ENCODE peak calls at places on chromosome 7, in seven cellular contexts. T is naive thymus-derived CD4-positive, alpha-beta T cell; J is ACHN; L is heart right ventricle; Q is NCI-H2081; O is activated naive CD8-positive, alpha-beta T cell treated with anti-CD3 and anti-CD28 coated beads for 36 hours; D is activated naive CD4-positive, alpha-beta T cell. G is an unnamed sample.

GRCh38 chr7:114255404-114255841 is 159.2 kb upstream of the FOXP2 start:
- DNase-seq in T (no peak), J (no peak), L (no peak), Q (no peak), O (no peak), D (no peak), G (no peak)

GRCh38 chr7:114925443-114925842 is 3.5 kb downstream of the MDFIC start:
- DNase-seq in T (no peak), J (no peak), L (no peak), Q (no peak), O (no peak), D (no peak), G (no peak)

GRCh38 chr7:137771679-137772078 is 75.1 kb downstream of the DGKI start:
- DNase-seq in T (no peak), J (no peak), L (no peak), Q (no peak), O (no peak), D (no peak), G (no peak)

GRCh38 chr7:66377714-66378113 is 172.6 kb downstream of the TPST1 start:
- DNase-seq in T (no peak), J (no peak), L (no peak), Q (no peak), O (no peak), D (no peak), G (no peak)

GRCh38 chr7:157640144-157640543 is 303.3 kb downstream of the DNAJB6 start:
- DNase-seq in T (no peak), J (no peak), L (no peak), Q (no peak), O (no peak), D (no peak), G (no peak)

GRCh38 chr7:121372376-121373024 is 23.6 kb downstream of the FAM3C start:
- DNase-seq in T (no peak), J (no peak), L (no peak), Q (peak), O (no peak), D (no peak), G (no peak)

GRCh38 chr7:80659120-80660055 is 20.9 kb downstream of the CD36 start:
- DNase-seq in T (no peak), J (peak), L (no peak), Q (peak), O (no peak), D (no peak), G (no peak)

GRCh38 chr7:194996-195829 is 2.8 kb downstream of the FAM20C start:
- DNase-seq in T (no peak), J (no peak), L (peak), Q (no peak), O (no peak), D (no peak), G (no peak)

GRCh38 chr7:111145472-111145871 is 54.5 kb downstream of the LRRN3 start:
- DNase-seq in T (no peak), J (no peak), L (no peak), Q (no peak), O (no peak), D (no peak), G (no peak)

GRCh38 chr7:131897016-131897789 is 340.8 kb upstream of the PODXL start:
- DNase-seq in T (no peak), J (peak), L (no peak), Q (peak), O (no peak), D (no peak), G (no peak)

GRCh38 chr7:318476-319266 is 28.7 kb downstream of the FOXL3 start:
- DNase-seq in T (no peak), J (no peak), L (peak), Q (no peak), O (no peak), D (no peak), G (no peak)

GRCh38 chr7:42035205-42035604 is 201.8 kb downstream of the GLI3 start:
- DNase-seq in T (no peak), J (no peak), L (no peak), Q (no peak), O (no peak), D (no peak), G (no peak)

GRCh38 chr7:122965306-122965705 is 30.2 kb downstream of the TAS2R16 start:
- DNase-seq in T (no peak), J (no peak), L (no peak), Q (peak), O (no peak), D (no peak), G (no peak)

GRCh38 chr7:47470567-47471357 is 111.1 kb downstream of the TNS3 start:
- DNase-seq in T (no peak), J (peak), L (no peak), Q (peak), O (no peak), D (no peak), G (no peak)

GRCh38 chr7:31603076-31603475 is 83.9 kb upstream of the PPP1R17 start:
- DNase-seq in T (no peak), J (no peak), L (no peak), Q (peak), O (no peak), D (no peak), G (no peak)

GRCh38 chr7:155369-156000 is 36.9 kb upstream of the FAM20C start:
- DNase-seq in T (no peak), J (peak), L (no peak), Q (no peak), O (no peak), D (no peak), G (no peak)

GRCh38 chr7:129494041-129494440 is 8.3 kb upstream of the SMKR1 start:
- DNase-seq in T (no peak), J (no peak), L (no peak), Q (no peak), O (no peak), D (no peak), G (peak)

GRCh38 chr7:80014507-80014906 is 120.1 kb upstream of the GNAI1 start:
- DNase-seq in T (no peak), J (peak), L (no peak), Q (no peak), O (no peak), D (no peak), G (no peak)

GRCh38 chr7:65832281-65832680 is 40.6 kb upstream of the VKORC1L1 start:
- DNase-seq in T (no peak), J (peak), L (no peak), Q (no peak), O (no peak), D (no peak), G (no peak)

GRCh38 chr7:37062460-37062859 is 338.2 kb upstream of the AOAH start:
- DNase-seq in T (no peak), J (no peak), L (no peak), Q (no peak), O (no peak), D (no peak), G (no peak)

GRCh38 chr7:111660478-111660877 is 98.2 kb upstream of the IMMP2L start:
- DNase-seq in T (no peak), J (no peak), L (no peak), Q (no peak), O (no peak), D (no peak), G (no peak)

GRCh38 chr7:37663693-37664092 is 19.9 kb upstream of the GPR141 start:
- DNase-seq in T (no peak), J (no peak), L (no peak), Q (no peak), O (no peak), D (no peak), G (no peak)

GRCh38 chr7:24911213-24911603 is 68.8 kb downstream of the OSBPL3 start:
- DNase-seq in T (peak), J (no peak), L (no peak), Q (no peak), O (no peak), D (no peak), G (peak)

GRCh38 chr7:133984023-133984422 is 143.1 kb upstream of the LRGUK start:
- DNase-seq in T (no peak), J (no peak), L (no peak), Q (peak), O (no peak), D (no peak), G (no peak)

GRCh38 chr7:88759216-88759955 is at the start of gene ZNF804B:
- DNase-seq in T (no peak), J (no peak), L (peak), Q (peak), O (peak), D (no peak), G (no peak)

GRCh38 chr7:18020138-18020715 is 7.4 kb downstream of the PRPS1L1 start:
- DNase-seq in T (no peak), J (no peak), L (no peak), Q (no peak), O (no peak), D (no peak), G (no peak)

GRCh38 chr7:87398441-87398840 is 53.0 kb downstream of the CROT start:
- DNase-seq in T (no peak), J (peak), L (no peak), Q (no peak), O (no peak), D (no peak), G (no peak)

GRCh38 chr7:157602156-157602555 is 265.4 kb downstream of the DNAJB6 start:
- DNase-seq in T (no peak), J (no peak), L (no peak), Q (no peak), O (no peak), D (no peak), G (no peak)

GRCh38 chr7:137925091-137925490 is 76.8 kb downstream of the CREB3L2 start:
- DNase-seq in T (no peak), J (no peak), L (no peak), Q (no peak), O (no peak), D (no peak), G (no peak)

GRCh38 chr7:88442417-88442816 is 135.7 kb upstream of the STEAP4 start:
- DNase-seq in T (no peak), J (no peak), L (no peak), Q (no peak), O (no peak), D (no peak), G (no peak)

GRCh38 chr7:157683251-157684156 is 346.7 kb downstream of the DNAJB6 start:
- DNase-seq in T (no peak), J (no peak), L (no peak), Q (no peak), O (no peak), D (no peak), G (no peak)

GRCh38 chr7:117682681-117683385 is 190.4 kb downstream of the CTTNBP2 start:
- DNase-seq in T (no peak), J (no peak), L (no peak), Q (no peak), O (no peak), D (no peak), G (no peak)

GRCh38 chr7:128455556-128456254 is at the start of gene HILPDA:
- DNase-seq in T (peak), J (peak), L (peak), Q (peak), O (peak), D (peak), G (peak)

GRCh38 chr7:157501576-157501975 is 164.8 kb downstream of the DNAJB6 start:
- DNase-seq in T (no peak), J (no peak), L (no peak), Q (no peak), O (no peak), D (no peak), G (peak)

GRCh38 chr7:1569440-1569832 is 396 bp downstream of the PSMG3 start:
- DNase-seq in T (no peak), J (peak), L (no peak), Q (no peak), O (no peak), D (no peak), G (no peak)

GRCh38 chr7:29562307-29562706 is 1.3 kb upstream of the PRR15 start:
- DNase-seq in T (no peak), J (no peak), L (no peak), Q (no peak), O (no peak), D (no peak), G (no peak)

GRCh38 chr7:7103343-7104313 is 78.7 kb upstream of the C1GALT1 start:
- DNase-seq in T (peak), J (peak), L (no peak), Q (peak), O (no peak), D (no peak), G (peak)

GRCh38 chr7:150941983-150942590 is 36.0 kb downstream of the KCNH2 start:
- DNase-seq in T (peak), J (no peak), L (peak), Q (peak), O (peak), D (peak), G (peak)